ENCODE peak calls at places on chromosomes 13 and 19, in eight cellular contexts. Q is T follicular helper cell, N is fibroblast of pulmonary artery, X is NT2/D1, Z is MV-4-11, F is nucleus accumbens, G is BJ, P is NAMALWA. I is an unnamed sample.
A peak's percentile ranks its signal among the peaks of the same experiment; 100 is the strongest.

GRCh38 chr13:49927755-49928154 is 8.4 kb downstream of the SPRYD7 start:
- DNase-seq in Q (no peak), N (peak; percentile 83), X (no peak), Z (peak; percentile 15), F (no peak), G (peak; percentile 61), P (no peak), I (no peak)

GRCh38 chr13:75760182-75760981 is 124.3 kb downstream of the LMO7 start:
- DNase-seq in Q (no peak), N (no peak), X (no peak), Z (no peak), F (peak; percentile 56), G (no peak), P (peak; percentile 13), I (no peak)

GRCh38 chr13:71285700-71286099 is 581.3 kb downstream of the DACH1 start:
- DNase-seq in Q (no peak), N (peak; percentile 10), X (no peak), Z (no peak), F (no peak), G (no peak), P (peak; percentile 43), I (no peak)

GRCh38 chr19:48239582-48240141 is 16.1 kb downstream of the CARD8 start:
- DNase-seq in Q (no peak), N (no peak), X (no peak), Z (no peak), F (no peak), G (no peak), P (no peak), I (no peak)

GRCh38 chr19:16571689-16572331 is 405 bp downstream of the SLC35E1 start:
- DNase-seq in Q (no peak), N (peak; percentile 16), X (no peak), Z (no peak), F (no peak), G (no peak), P (peak; percentile 63), I (peak; percentile 24)

GRCh38 chr19:54420383-54421168 is 5.3 kb downstream of the TTYH1 start:
- DNase-seq in Q (no peak), N (peak; percentile 76), X (peak; percentile 91), Z (no peak), F (peak; percentile 96), G (no peak), P (no peak), I (peak; percentile 95)

GRCh38 chr19:8209111-8209964 is at the start of gene CERS4:
- DNase-seq in Q (peak; percentile 61), N (peak; percentile 65), X (peak; percentile 77), Z (no peak), F (peak; percentile 87), G (no peak), P (peak; percentile 77), I (peak; percentile 82)

GRCh38 chr19:45249261-45250033 is 1.6 kb upstream of the MARK4 start:
- DNase-seq in Q (no peak), N (no peak), X (no peak), Z (no peak), F (no peak), G (no peak), P (peak; percentile 21), I (no peak)

GRCh38 chr13:105611424-105611823 is 924.0 kb downstream of the EFNB2 start:
- DNase-seq in Q (no peak), N (peak; percentile 87), X (peak; percentile 28), Z (no peak), F (no peak), G (no peak), P (no peak), I (no peak)

GRCh38 chr19:10660346-10660745 is 6.2 kb downstream of the ILF3 start:
- DNase-seq in Q (no peak), N (no peak), X (no peak), Z (no peak), F (no peak), G (no peak), P (no peak), I (no peak)

GRCh38 chr13:43389573-43389972 is 366.2 kb downstream of the DNAJC15 start:
- DNase-seq in Q (no peak), N (peak; percentile 27), X (no peak), Z (no peak), F (no peak), G (no peak), P (no peak), I (no peak)

GRCh38 chr19:47232422-47233211 is 1.6 kb upstream of the BBC3 start:
- DNase-seq in Q (no peak), N (peak; percentile 61), X (no peak), Z (peak; percentile 46), F (no peak), G (peak; percentile 41), P (peak; percentile 79), I (no peak)

GRCh38 chr13:28864544-28864943 is 44.4 kb downstream of the MTUS2 start:
- DNase-seq in Q (no peak), N (no peak), X (no peak), Z (no peak), F (no peak), G (no peak), P (no peak), I (no peak)

GRCh38 chr19:5352229-5352763 is 11.7 kb upstream of the PTPRS start:
- DNase-seq in Q (no peak), N (peak; percentile 13), X (no peak), Z (no peak), F (no peak), G (no peak), P (no peak), I (no peak)

GRCh38 chr19:35438527-35438926 is 9.5 kb upstream of the FFAR2 start:
- DNase-seq in Q (no peak), N (peak; percentile 27), X (peak; percentile 46), Z (no peak), F (no peak), G (no peak), P (no peak), I (no peak)

GRCh38 chr13:110354209-110354627 is 47.1 kb downstream of the COL4A2 start:
- DNase-seq in Q (no peak), N (no peak), X (no peak), Z (no peak), F (no peak), G (no peak), P (no peak), I (no peak)

GRCh38 chr13:59398127-59398526 is 765.6 kb downstream of the DIAPH3 start:
- DNase-seq in Q (no peak), N (peak; percentile 33), X (no peak), Z (no peak), F (no peak), G (no peak), P (peak; percentile 9), I (no peak)

GRCh38 chr19:20287070-20287469 is 120.1 kb downstream of the ZNF486 start:
- DNase-seq in Q (no peak), N (no peak), X (no peak), Z (no peak), F (peak; percentile 22), G (no peak), P (no peak), I (no peak)

GRCh38 chr19:48290341-48290922 is 20.6 kb downstream of the ZNF114 start:
- DNase-seq in Q (no peak), N (peak; percentile 29), X (peak; percentile 63), Z (no peak), F (no peak), G (no peak), P (no peak), I (peak; percentile 51)

GRCh38 chr19:10431943-10432735 is 11.8 kb downstream of the PDE4A start:
- DNase-seq in Q (peak; percentile 58), N (peak; percentile 27), X (no peak), Z (no peak), F (no peak), G (no peak), P (peak; percentile 14), I (no peak)